ENCODE peak calls at places on chromosome 21, in four cellular contexts. E is small intestine; V is astrocyte of the cerebellum; S is stimulated activated CD8-positive, alpha-beta memory T cell treated with anti-CD3 and anti-CD28 coated beads, Interleukin-15, amount 100 ng/mL, for 4 hours. Q is an unnamed sample.

GRCh38 chr21:45356653-45357435 is 48.1 kb upstream of the COL18A1 start:
- DNase-seq in S (no peak), E (peak), V (no peak), Q (no peak)

GRCh38 chr21:30083120-30083945 is 83.3 kb downstream of the CLDN17 start:
- DNase-seq in V (no peak), E (no peak), S (no peak), Q (no peak)

GRCh38 chr21:45031231-45032191 is 42.9 kb upstream of the ADARB1 start:
- DNase-seq in S (no peak), E (no peak), V (no peak), Q (no peak)

GRCh38 chr21:46110499-46111192 is 12.7 kb downstream of the COL6A2 start:
- DNase-seq in S (no peak), E (no peak), V (no peak), Q (no peak)

GRCh38 chr21:37106998-37107397 is 33.9 kb downstream of the TTC3 start:
- DNase-seq in E (no peak), S (no peak), V (no peak), Q (no peak)

GRCh38 chr21:45887788-45888187 is 93.8 kb upstream of the COL6A1 start:
- DNase-seq in E (no peak), V (no peak), S (no peak), Q (no peak)

GRCh38 chr21:38346286-38346685 is 89.5 kb downstream of the KCNJ15 start:
- DNase-seq in S (no peak), E (no peak), V (no peak), Q (no peak)

GRCh38 chr21:32377991-32378390 is 14.8 kb downstream of the URB1 start:
- DNase-seq in V (no peak), E (no peak), S (no peak), Q (no peak)

GRCh38 chr21:28240586-28240985 is 752.1 kb downstream of the LTN1 start:
- DNase-seq in E (no peak), S (no peak), V (no peak), Q (no peak)

GRCh38 chr21:25573409-25574206 is 33.7 kb downstream of the MRPL39 start:
- DNase-seq in V (peak), E (peak), S (no peak), Q (peak)

GRCh38 chr21:31283025-31283424 is 61.0 kb downstream of the TIAM1 start:
- DNase-seq in E (peak), V (no peak), S (no peak), Q (no peak)

GRCh38 chr21:44952116-44952928 is 12.5 kb downstream of the SLX9 start:
- DNase-seq in V (no peak), E (no peak), S (no peak), Q (no peak)

GRCh38 chr21:35470522-35470921 is 421.4 kb upstream of the RUNX1 start:
- DNase-seq in V (no peak), E (no peak), S (no peak), Q (no peak)

GRCh38 chr21:25639167-25639921 is at the start of gene JAM2:
- DNase-seq in S (peak), E (no peak), V (no peak), Q (peak)

GRCh38 chr21:31752967-31753366 is 21.0 kb upstream of the SCAF4 start:
- DNase-seq in E (no peak), S (no peak), V (no peak), Q (no peak)

GRCh38 chr21:31930001-31930400 is 57.2 kb downstream of the HUNK start:
- DNase-seq in S (no peak), E (no peak), V (no peak), Q (no peak)

GRCh38 chr21:41444703-41445464 is 18.8 kb downstream of the MX1 start:
- DNase-seq in V (no peak), S (no peak), E (no peak), Q (no peak)